ENCODE peak calls at places on chromosomes 7 and 10, in six cellular contexts. F is prostate gland, I is esophagus muscularis mucosa, J is stomach, M is transverse colon, T is spleen. N is an unnamed sample. For H3K27me3, the result is how much of the 10 kb centered on the place peaks cover.

GRCh38 chr10:5977471-5978370 is at the start of gene IL15RA:
- DNase-seq in F (peak), I (peak), J (peak), M (peak), T (peak), N (peak)

GRCh38 chr10:35059486-35059885 is 30.7 kb downstream of the CUL2 start:
- DNase-seq in F (no peak), I (no peak), J (no peak), M (no peak), T (no peak), N (no peak)

GRCh38 chr7:116557066-116557585 is 32.3 kb downstream of the CAV1 start:
- DNase-seq in F (no peak), I (no peak), J (no peak), M (no peak), T (no peak), N (no peak)

GRCh38 chr7:2956526-2957368 is 86.9 kb downstream of the CARD11 start:
- DNase-seq in F (peak), I (no peak), J (no peak), M (no peak), T (no peak), N (peak)

GRCh38 chr10:31745612-31746376 is 182.8 kb downstream of the ARHGAP12 start:
- DNase-seq in F (no peak), I (no peak), J (no peak), M (no peak), T (no peak), N (no peak)

GRCh38 chr7:105224884-105225651 is 163.7 kb downstream of the SRPK2 start:
- DNase-seq in F (no peak), I (no peak), J (no peak), M (no peak), T (no peak), N (no peak)

GRCh38 chr7:4238861-4239260 is 443.2 kb upstream of the FOXK1 start:
- DNase-seq in F (no peak), I (no peak), J (no peak), M (no peak), T (no peak), N (no peak)

GRCh38 chr10:72612203-72612826 is 13.6 kb downstream of the MICU1 start:
- DNase-seq in F (no peak), I (no peak), J (no peak), M (no peak), T (no peak), N (no peak)

GRCh38 chr7:92945840-92946239 is 109.5 kb upstream of the CDK6 start:
- DNase-seq in F (no peak), I (no peak), J (no peak), M (no peak), T (no peak), N (no peak)

GRCh38 chr10:133024711-133025557 is 62.8 kb upstream of the ADGRA1 start:
- DNase-seq in F (no peak), I (no peak), J (no peak), M (no peak), T (no peak), N (no peak)

GRCh38 chr7:2037805-2038635 is 194.7 kb downstream of the MAD1L1 start:
- DNase-seq in F (peak), I (no peak), J (peak), M (no peak), T (peak), N (no peak)

GRCh38 chr10:5540886-5541285 is 16.1 kb downstream of the CALML3 start:
- DNase-seq in F (no peak), I (no peak), J (no peak), M (peak), T (peak), N (no peak)

GRCh38 chr7:42502022-42502421 is 265.0 kb upstream of the GLI3 start:
- DNase-seq in F (no peak), I (no peak), J (no peak), M (no peak), T (no peak), N (no peak)

GRCh38 chr7:10793995-10794780 is 179.5 kb upstream of the PHF14 start:
- DNase-seq in F (no peak), I (no peak), J (no peak), M (no peak), T (no peak), N (no peak)

GRCh38 chr10:13955426-13955825 is 368.7 kb downstream of the PRPF18 start:
- DNase-seq in F (no peak), I (no peak), J (no peak), M (no peak), T (no peak), N (no peak)

GRCh38 chr7:70678621-70679251 is 453.2 kb upstream of the GALNT17 start:
- DNase-seq in F (no peak), I (no peak), J (no peak), M (no peak), T (no peak), N (no peak)

GRCh38 chr10:124612611-124613498 is 131.3 kb downstream of the FAM53B start:
- DNase-seq in F (no peak), I (no peak), J (no peak), M (no peak), T (no peak), N (peak)

GRCh38 chr7:32171248-32171647 is 101.0 kb upstream of the PDE1C start:
- DNase-seq in F (no peak), I (no peak), J (no peak), M (no peak), T (no peak), N (no peak)

GRCh38 chr10:103828107-103828506 is 27.3 kb downstream of the SH3PXD2A start:
- DNase-seq in F (no peak), I (no peak), J (no peak), M (no peak), T (no peak), N (no peak)

GRCh38 chr10:91887075-91887899 is 22.0 kb downstream of the FGFBP3 start:
- DNase-seq in F (no peak), I (no peak), J (no peak), M (peak), T (peak), N (peak)

GRCh38 chr10:131477457-131478205 is 166.1 kb upstream of the TCERG1L start:
- DNase-seq in F (no peak), I (peak), J (no peak), M (no peak), T (no peak), N (no peak)

GRCh38 chr10:114103286-114103685 is 59.6 kb downstream of the ADRB1 start:
- DNase-seq in F (peak), I (no peak), J (no peak), M (no peak), T (no peak), N (no peak)

GRCh38 chr7:145065451-145065850 is 229.6 kb upstream of the TPK1 start:
- DNase-seq in F (no peak), I (no peak), J (no peak), M (no peak), T (no peak), N (no peak)

GRCh38 chr7:28813238-28813962 is 144.7 kb downstream of the TRIL start:
- DNase-seq in F (no peak), I (no peak), J (no peak), M (peak), T (no peak), N (no peak)

GRCh38 chr7:99398891-99399445 is 9.4 kb downstream of the PDAP1 start:
- DNase-seq in F (no peak), I (no peak), J (no peak), M (no peak), T (no peak), N (no peak)
- TF ChIP-seq POLR2A in F (no peak), I (no peak), J (no peak), M (no peak), T (no peak), N (no peak)

GRCh38 chr10:122087436-122087835 is 98.5 kb downstream of the TACC2 start:
- DNase-seq in F (no peak), I (no peak), J (no peak), M (no peak), T (no peak), N (no peak)
- H3K27me3 ChIP-seq in F (under half), I (under half), J (under half), M (under half), T (under half), N (under half)

GRCh38 chr10:29408847-29409240 is 120.0 kb downstream of the LYZL1 start:
- DNase-seq in F (no peak), I (no peak), J (no peak), M (no peak), T (no peak), N (no peak)

GRCh38 chr10:29412452-29413004 is 123.7 kb downstream of the LYZL1 start:
- DNase-seq in F (no peak), I (no peak), J (no peak), M (no peak), T (no peak), N (no peak)

GRCh38 chr10:29411666-29412335 is 122.9 kb downstream of the LYZL1 start:
- DNase-seq in F (no peak), I (no peak), J (no peak), M (no peak), T (no peak), N (no peak)

GRCh38 chr10:29407280-29407858 is 118.5 kb downstream of the LYZL1 start:
- DNase-seq in F (no peak), I (no peak), J (no peak), M (no peak), T (no peak), N (no peak)

DNA sequence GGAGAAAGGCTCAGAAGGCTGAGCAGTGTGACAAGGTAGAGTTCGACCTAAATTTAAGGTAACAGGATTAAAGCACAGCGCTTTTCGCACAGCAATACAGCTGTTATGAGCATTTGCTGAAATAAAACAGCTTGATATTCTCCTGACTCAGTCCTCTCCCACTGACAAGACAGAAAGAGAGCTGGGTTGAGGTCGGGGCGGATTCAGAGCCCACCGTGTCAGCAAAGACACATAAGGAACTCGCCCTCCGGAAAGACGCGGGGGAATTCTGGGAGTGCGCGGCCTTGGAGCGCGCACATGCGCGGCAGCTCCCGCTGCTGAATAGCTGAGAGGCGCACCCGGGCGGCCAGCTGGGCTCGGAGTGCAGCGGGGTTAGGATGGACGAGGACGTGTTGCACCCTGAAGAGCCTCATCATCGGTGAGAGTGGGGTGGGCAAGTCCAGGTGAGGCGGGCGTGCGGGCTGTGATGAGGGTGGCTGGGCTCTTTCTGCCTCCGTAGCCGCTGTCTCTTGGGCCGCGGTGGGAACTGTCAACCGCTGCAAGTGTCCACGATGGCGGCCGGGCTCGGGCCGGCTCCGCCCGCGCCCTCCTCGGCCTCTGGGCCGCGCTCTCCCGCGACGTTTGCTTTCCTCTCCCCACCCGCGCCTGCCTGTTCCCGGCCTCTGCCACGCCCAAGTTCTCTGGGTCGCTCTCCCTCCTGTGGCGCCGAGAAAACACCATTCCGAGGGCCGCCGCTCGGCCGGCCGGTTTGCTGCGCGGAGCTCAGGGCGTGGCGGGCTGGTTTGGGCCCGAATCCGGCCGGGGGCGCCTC is 120.6 kb downstream of the LYZL1 start:
- DNase-seq in F (peak), I (no peak), J (peak), M (peak), T (peak), N (peak)
- TF ChIP-seq POLR2A in F (peak), I (no peak), J (peak), M (peak), T (no peak), N (peak)

GRCh38 chr10:116836087-116836486 is 13.2 kb upstream of the ENO4 start:
- DNase-seq in F (no peak), I (peak), J (no peak), M (no peak), T (no peak), N (no peak)

GRCh38 chr10:116838143-116838725 is 11.1 kb upstream of the ENO4 start:
- DNase-seq in F (no peak), I (peak), J (no peak), M (no peak), T (no peak), N (no peak)

GRCh38 chr10:116835658-116836057 is 13.6 kb upstream of the ENO4 start:
- DNase-seq in F (no peak), I (no peak), J (no peak), M (no peak), T (no peak), N (no peak)

GRCh38 chr10:116833986-116834760 is 15.1 kb upstream of the ENO4 start:
- DNase-seq in F (no peak), I (peak), J (no peak), M (no peak), T (no peak), N (no peak)

GRCh38 chr10:116836902-116837513 is 12.3 kb upstream of the ENO4 start:
- DNase-seq in F (no peak), I (peak), J (no peak), M (no peak), T (no peak), N (no peak)
- H3K27me3 ChIP-seq in F (under half), I (under half), J (under half), M (under half), T (under half), N (under half)

GRCh38 chr7:322708-323111 is 32.7 kb downstream of the FOXL3 start:
- DNase-seq in F (no peak), I (no peak), J (no peak), M (no peak), T (no peak), N (no peak)

GRCh38 chr7:320297-320696 is 30.3 kb downstream of the FOXL3 start:
- DNase-seq in F (no peak), I (no peak), J (no peak), M (peak), T (peak), N (no peak)

GRCh38 chr7:323410-323809 is 33.4 kb downstream of the FOXL3 start:
- DNase-seq in F (no peak), I (no peak), J (no peak), M (no peak), T (peak), N (no peak)

GRCh38 chr7:324011-324410 is 34.0 kb downstream of the FOXL3 start:
- DNase-seq in F (no peak), I (no peak), J (no peak), M (no peak), T (peak), N (no peak)

DNA sequence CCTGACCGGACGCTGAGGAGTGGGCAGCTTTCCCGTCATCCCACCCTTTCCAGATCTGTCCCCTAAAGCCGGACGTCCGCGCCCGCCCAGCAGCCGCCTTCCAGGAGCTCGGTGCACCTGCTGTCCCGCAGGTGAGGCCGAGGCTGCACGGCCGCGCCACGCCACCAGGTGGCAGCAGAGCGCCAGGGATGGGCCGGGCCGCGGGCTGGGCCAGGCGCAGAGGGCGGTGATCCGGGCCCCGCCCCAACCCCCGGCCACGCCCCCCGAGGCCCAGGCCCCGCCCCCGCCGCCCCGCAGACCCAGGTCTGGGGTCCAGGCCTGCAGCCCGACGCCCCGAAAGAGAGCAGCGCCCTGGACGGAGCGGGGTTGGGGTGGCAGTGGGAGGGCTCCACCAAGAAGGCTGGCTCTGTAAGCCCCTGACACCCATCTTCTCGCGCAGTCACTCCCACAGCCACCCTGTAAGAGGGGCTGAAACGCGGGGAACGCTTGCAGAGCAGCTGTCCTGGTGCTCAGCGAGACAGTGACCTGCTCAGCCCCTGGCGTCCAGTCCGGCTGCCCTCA is 32.2 kb downstream of the FOXL3 start:
- DNase-seq in F (peak), I (no peak), J (peak), M (peak), T (peak), N (peak)
- TF ChIP-seq POLR2A in F (no peak), I (no peak), J (no peak), M (no peak), T (no peak), N (no peak)

GRCh38 chr7:37446371-37446770 is 2.3 kb downstream of the ELMO1 start:
- DNase-seq in F (no peak), I (no peak), J (no peak), M (no peak), T (no peak), N (no peak)

GRCh38 chr7:37450035-37450434 is 1.4 kb upstream of the ELMO1 start:
- DNase-seq in F (no peak), I (no peak), J (no peak), M (no peak), T (no peak), N (no peak)

GRCh38 chr7:37449621-37450020 is 957 bp upstream of the ELMO1 start:
- DNase-seq in F (no peak), I (no peak), J (no peak), M (no peak), T (no peak), N (no peak)

GRCh38 chr7:37448637-37449331 is at the start of gene ELMO1:
- DNase-seq in F (peak), I (peak), J (peak), M (peak), T (peak), N (peak)

GRCh38 chr7:37448057-37448636 is 517 bp downstream of the ELMO1 start:
- DNase-seq in F (no peak), I (no peak), J (no peak), M (peak), T (no peak), N (peak)
- H3K27me3 ChIP-seq in F (under half), I (under half), J (under half), M (under half), T (under half), N (under half)

GRCh38 chr7:134671670-134672069 is 25.0 kb downstream of the BPGM start:
- DNase-seq in F (no peak), I (no peak), J (no peak), M (no peak), T (no peak), N (no peak)

GRCh38 chr7:134669388-134669787 is 22.7 kb downstream of the BPGM start:
- DNase-seq in F (no peak), I (no peak), J (no peak), M (no peak), T (no peak), N (no peak)

GRCh38 chr7:134674424-134674823 is 27.8 kb downstream of the BPGM start:
- DNase-seq in F (no peak), I (no peak), J (no peak), M (no peak), T (no peak), N (no peak)

GRCh38 chr7:134667899-134668298 is 21.2 kb downstream of the BPGM start:
- DNase-seq in F (no peak), I (no peak), J (no peak), M (no peak), T (no peak), N (no peak)

DNA sequence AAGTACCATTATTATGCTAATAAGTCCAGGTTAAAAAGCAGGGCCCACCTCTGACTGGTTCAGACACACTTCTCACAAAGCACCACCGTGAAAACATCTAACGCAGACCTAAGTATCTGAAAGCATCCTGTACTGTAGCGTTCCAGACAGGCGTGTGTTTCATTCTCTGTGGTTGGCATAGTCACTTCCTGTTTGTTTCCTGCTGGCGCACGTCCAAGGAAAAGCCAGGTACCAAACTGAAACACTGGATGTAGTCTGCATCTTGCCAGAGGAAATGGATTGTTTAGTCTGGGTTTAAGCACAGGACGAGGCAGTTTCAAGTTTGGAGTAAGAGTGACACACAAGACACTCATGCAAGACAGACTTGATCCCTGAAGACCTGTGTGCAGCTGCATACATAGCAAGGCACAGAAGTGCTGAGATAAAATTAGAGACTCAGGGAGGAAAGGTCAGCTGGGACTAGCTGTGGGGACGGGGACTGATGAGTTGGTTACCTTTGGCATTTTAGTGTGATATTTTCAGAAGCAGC is 23.3 kb downstream of the BPGM start:
- DNase-seq in F (peak), I (no peak), J (peak), M (peak), T (no peak), N (peak)
- TF ChIP-seq POLR2A in F (no peak), I (no peak), J (no peak), M (no peak), T (no peak), N (no peak)

GRCh38 chr10:93566435-93567276 is at the start of gene FFAR4:
- DNase-seq in F (peak), I (no peak), J (peak), M (peak), T (no peak), N (peak)

GRCh38 chr10:93565421-93565820 is 1.0 kb upstream of the FFAR4 start:
- DNase-seq in F (no peak), I (no peak), J (no peak), M (no peak), T (no peak), N (no peak)

GRCh38 chr10:93570383-93570782 is 3.9 kb downstream of the FFAR4 start:
- DNase-seq in F (no peak), I (no peak), J (no peak), M (no peak), T (no peak), N (no peak)

GRCh38 chr10:93568105-93568390 is 1.6 kb downstream of the FFAR4 start:
- DNase-seq in F (no peak), I (no peak), J (no peak), M (no peak), T (no peak), N (peak)

GRCh38 chr10:93567277-93568104 is 1.0 kb downstream of the FFAR4 start:
- DNase-seq in F (no peak), I (no peak), J (no peak), M (no peak), T (no peak), N (no peak)
- H3K27me3 ChIP-seq in F (under half), I (under half), J (under half), M (half or more), T (under half), N (under half)

N was measured in upper lobe of left lung.